ENCODE peak calls at places on chromosome 22, in five cellular contexts. X is astrocyte, K is A549, O is endothelial cell of umbilical vein, I is mucosa of descending colon. J is an unnamed sample.

GRCh38 chr22:24121938-24122337 is 59.3 kb upstream of the SUSD2 start:
- DNase-seq in O (no peak), I (no peak), X (no peak), K (no peak), J (no peak)

GRCh38 chr22:46537221-46537945 is at the start of gene CELSR1:
- DNase-seq in X (peak), K (peak), O (no peak), I (no peak), J (peak)

GRCh38 chr22:25497269-25497668 is 67.2 kb upstream of the GRK3 start:
- DNase-seq in O (peak), X (peak), K (no peak), I (no peak), J (no peak)

GRCh38 chr22:23163665-23164064 is 16.6 kb upstream of the BCR start:
- DNase-seq in K (no peak), I (no peak), O (no peak), X (no peak), J (no peak)

GRCh38 chr22:28441720-28442263 is 237.8 kb downstream of the TTC28 start:
- DNase-seq in I (no peak), O (peak), K (no peak), X (peak), J (peak)

GRCh38 chr22:36191106-36191836 is 10.3 kb downstream of the APOL4 start:
- DNase-seq in X (peak), K (no peak), I (no peak), O (no peak), J (peak)

GRCh38 chr22:36822581-36822980 is 5.7 kb upstream of the PVALB start:
- DNase-seq in I (no peak), K (no peak), X (no peak), O (peak), J (no peak)

GRCh38 chr22:23675502-23676415 is 15.1 kb upstream of the RGL4 start:
- DNase-seq in X (no peak), O (no peak), I (peak), K (no peak), J (no peak)

GRCh38 chr22:47196881-47197701 is 434.6 kb downstream of the TBC1D22A start:
- DNase-seq in X (no peak), K (no peak), I (no peak), O (no peak), J (no peak)

GRCh38 chr22:19260194-19260593 is 31.3 kb downstream of the CLTCL1 start:
- DNase-seq in K (no peak), X (no peak), I (no peak), O (no peak), J (no peak)

GRCh38 chr22:19902245-19902699 is 39.3 kb upstream of the COMT start:
- DNase-seq in I (no peak), O (no peak), K (no peak), X (no peak), J (no peak)

GRCh38 chr22:36328635-36329216 is 59.0 kb downstream of the MYH9 start:
- DNase-seq in O (peak), X (peak), K (peak), I (no peak), J (peak)

GRCh38 chr22:32202539-32203180 is 2.2 kb downstream of the RFPL2 start:
- DNase-seq in I (peak), K (peak), O (peak), X (peak), J (peak)

GRCh38 chr22:32475428-32476010 is 908 bp downstream of the FBXO7 start:
- DNase-seq in O (peak), I (peak), K (no peak), X (no peak), J (peak)

GRCh38 chr22:17149073-17149815 is 9.8 kb downstream of the HDHD5 start:
- DNase-seq in K (no peak), X (no peak), O (no peak), I (no peak), J (no peak)

DNA sequence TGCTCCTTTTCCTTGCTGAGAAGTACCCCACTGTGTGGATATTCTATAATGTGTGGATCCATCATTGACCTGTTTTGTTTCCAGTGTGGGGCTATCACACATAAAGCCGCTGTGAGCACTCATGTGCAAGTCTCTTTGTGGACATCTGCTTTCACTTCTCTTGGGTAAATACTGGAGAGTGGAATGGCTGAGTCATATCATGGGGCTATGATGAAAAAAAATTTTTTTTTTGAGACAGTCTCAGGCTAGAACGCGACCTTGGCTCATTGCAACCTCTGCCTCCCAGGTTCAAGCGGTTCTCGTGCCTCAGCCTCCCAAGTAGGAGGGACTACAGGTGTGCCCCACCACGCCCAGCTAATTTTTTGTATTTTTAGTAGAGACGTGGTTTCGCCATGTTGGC is 7.7 kb upstream of the FAM118A start:
- DNase-seq in X (peak), K (peak), O (peak), I (no peak), J (peak)
- H3K4me3 ChIP-seq in X (no peak), K (no peak), O (no peak), I (no peak), J (peak)

GRCh38 chr22:41217553-41218157 is 12.5 kb downstream of the L3MBTL2 start:
- DNase-seq in O (peak), I (no peak), K (no peak), X (peak), J (peak)
- H3K4me3 ChIP-seq in O (no peak), I (no peak), K (no peak), X (no peak), J (peak)

GRCh38 chr22:42072606-42073330 is 1.3 kb upstream of the PHETA2 start:
- DNase-seq in X (no peak), I (no peak), K (no peak), O (no peak), J (no peak)

GRCh38 chr22:42073568-42074152 is 388 bp upstream of the PHETA2 start:
- DNase-seq in K (no peak), I (no peak), X (no peak), O (no peak), J (no peak)

GRCh38 chr22:42074153-42074750 is at the start of gene PHETA2:
- DNase-seq in O (peak), K (no peak), X (no peak), I (peak), J (peak)

GRCh38 chr22:42075277-42075676 is 1.2 kb downstream of the PHETA2 start:
- DNase-seq in X (no peak), I (no peak), O (no peak), K (no peak), J (no peak)

GRCh38 chr22:42074846-42075245 is 798 bp downstream of the PHETA2 start:
- DNase-seq in O (peak), X (no peak), I (no peak), K (no peak), J (no peak)
- H3K4me3 ChIP-seq in O (peak), X (peak), I (no peak), K (no peak), J (peak)

DNA sequence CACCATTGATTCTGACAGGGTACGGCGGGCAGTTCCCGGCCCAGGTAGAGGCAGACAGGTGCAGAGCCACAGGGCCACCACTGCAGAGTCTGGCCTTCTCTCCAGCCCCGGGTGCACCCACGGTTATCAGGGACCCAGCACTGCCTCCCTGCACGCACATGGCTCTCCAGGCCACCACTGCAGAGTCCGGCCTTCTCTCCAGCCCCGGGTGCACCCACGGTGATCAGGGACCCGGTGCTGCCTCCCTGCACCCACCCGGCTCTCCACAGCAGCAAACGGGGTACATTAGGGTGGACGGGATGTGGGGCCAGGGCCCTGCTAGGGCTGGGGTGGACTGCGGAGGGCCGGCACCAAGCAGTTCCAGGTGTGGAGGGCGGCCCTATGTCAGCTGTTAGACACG is 272.9 kb downstream of the BRD1 start:
- DNase-seq in I (no peak), K (no peak), X (no peak), O (no peak), J (no peak)
- H3K4me3 ChIP-seq in I (no peak), K (no peak), X (no peak), O (no peak), J (no peak)

GRCh38 chr22:30245181-30245984 is 1.2 kb downstream of the LIF start:
- DNase-seq in O (no peak), X (no peak), K (no peak), I (peak), J (no peak)
- H3K4me3 ChIP-seq in O (peak), X (peak), K (no peak), I (peak), J (peak)

DNA sequence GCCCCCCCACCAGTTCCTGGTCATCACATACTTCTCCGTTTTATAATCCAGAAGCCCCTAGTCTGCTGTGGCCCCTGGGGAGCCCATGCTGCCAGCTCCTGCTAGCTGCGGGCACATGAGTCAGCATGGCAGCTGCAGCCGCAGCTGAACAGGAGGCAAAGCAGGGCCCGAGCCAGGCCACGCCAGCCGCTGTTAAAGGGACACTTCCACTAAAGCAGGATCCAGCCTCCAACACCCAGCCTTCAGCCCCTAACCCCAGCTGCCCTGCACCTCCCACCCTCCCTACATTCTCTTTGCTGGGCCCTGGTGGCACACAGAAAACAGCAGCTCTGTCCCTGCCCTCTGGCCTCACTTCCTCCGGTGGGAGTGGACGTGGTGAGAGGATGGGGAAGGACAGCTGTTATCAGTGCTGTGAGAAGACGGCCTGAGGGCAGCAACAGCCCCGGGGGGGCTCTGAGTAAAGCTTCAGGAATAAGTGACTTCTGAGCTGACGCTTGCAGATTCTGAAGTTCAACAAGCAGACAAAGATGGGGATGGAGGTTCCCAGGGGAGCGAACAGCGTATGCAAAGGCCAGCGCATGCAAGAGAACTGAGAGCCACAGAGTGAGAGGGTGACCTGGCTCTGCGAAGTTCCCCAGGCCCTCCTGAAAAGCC is 688 bp upstream of the LRRC74B start:
- DNase-seq in K (no peak), I (no peak), O (no peak), X (peak), J (peak)
- H3K4me3 ChIP-seq in K (peak), I (no peak), O (peak), X (peak), J (peak)

GRCh38 chr22:43631846-43632245 is 180.3 kb downstream of the EFCAB6 start:
- DNase-seq in I (no peak), O (no peak), K (no peak), X (no peak), J (no peak)

GRCh38 chr22:43630451-43630850 is 181.7 kb downstream of the EFCAB6 start:
- DNase-seq in X (no peak), K (no peak), I (no peak), O (no peak), J (no peak)

GRCh38 chr22:43628253-43628649 is 183.9 kb downstream of the EFCAB6 start:
- DNase-seq in K (no peak), I (no peak), X (no peak), O (no peak), J (no peak)

GRCh38 chr22:43633631-43634030 is 178.5 kb downstream of the EFCAB6 start:
- DNase-seq in K (no peak), O (no peak), I (no peak), X (no peak), J (no peak)

GRCh38 chr22:43631201-43631600 is 180.9 kb downstream of the EFCAB6 start:
- DNase-seq in K (no peak), X (no peak), O (no peak), I (no peak), J (no peak)
- H3K4me3 ChIP-seq in K (no peak), X (no peak), O (no peak), I (no peak), J (no peak)

GRCh38 chr22:44755956-44756361 is 3.6 kb downstream of the ARHGAP8 start:
- DNase-seq in K (no peak), I (no peak), X (no peak), O (no peak), J (no peak)
- H3K4me3 ChIP-seq in K (no peak), I (no peak), X (no peak), O (no peak), J (no peak)

J was measured in adipocyte.